ENCODE peak calls at places on chromosome 19, in nine cellular contexts. One of them, this sample, is unnamed.

GRCh38 chr19:57171551-57172081 is 4.3 kb upstream of the DUXA start:
- DNase-seq in A549: peak; percentile 13
- DNase-seq in lung: no peak
- DNase-seq in heart right ventricle: peak; percentile 58
- DNase-seq in Caco-2: no peak
- DNase-seq in Panc1: no peak
- DNase-seq in IMR-90: peak; percentile 39
- DNase-seq in left ventricle myocardium inferior: peak; percentile 31
- DNase-seq in astrocyte: peak; percentile 3
- DNase-seq in this sample: peak; percentile 42

GRCh38 chr19:14035706-14036105 is 4.1 kb downstream of the IL27RA start:
- DNase-seq in Caco-2: no peak
- DNase-seq in left ventricle myocardium inferior: no peak
- DNase-seq in heart right ventricle: no peak
- DNase-seq in lung: no peak
- DNase-seq in A549: no peak
- DNase-seq in IMR-90: no peak
- DNase-seq in Panc1: no peak
- DNase-seq in astrocyte: peak; percentile 49
- DNase-seq in this sample: no peak

GRCh38 chr19:51610576-51610975 is 19.6 kb downstream of the SIGLEC5 start:
- DNase-seq in IMR-90: no peak
- DNase-seq in heart right ventricle: no peak
- DNase-seq in left ventricle myocardium inferior: no peak
- DNase-seq in A549: no peak
- DNase-seq in Caco-2: no peak
- DNase-seq in astrocyte: no peak
- DNase-seq in Panc1: no peak
- DNase-seq in lung: no peak
- DNase-seq in this sample: no peak

GRCh38 chr19:16532440-16533273 is 9.6 kb downstream of the CHERP start:
- DNase-seq in A549: no peak
- DNase-seq in heart right ventricle: no peak
- DNase-seq in IMR-90: no peak
- DNase-seq in Panc1: no peak
- DNase-seq in astrocyte: no peak
- DNase-seq in lung: no peak
- DNase-seq in left ventricle myocardium inferior: no peak
- DNase-seq in Caco-2: no peak
- DNase-seq in this sample: no peak

GRCh38 chr19:50001775-50002174 is 23.4 kb downstream of the VRK3 start:
- DNase-seq in Panc1: no peak
- DNase-seq in Caco-2: no peak
- DNase-seq in IMR-90: no peak
- DNase-seq in left ventricle myocardium inferior: no peak
- DNase-seq in lung: no peak
- DNase-seq in astrocyte: no peak
- DNase-seq in A549: no peak
- DNase-seq in heart right ventricle: no peak
- DNase-seq in this sample: no peak

GRCh38 chr19:58181902-58182576 is 822 bp upstream of the ZNF274 start:
- DNase-seq in heart right ventricle: peak; percentile 30
- DNase-seq in left ventricle myocardium inferior: peak; percentile 29
- DNase-seq in astrocyte: no peak
- DNase-seq in Panc1: no peak
- DNase-seq in lung: peak; percentile 30
- DNase-seq in IMR-90: no peak
- DNase-seq in Caco-2: peak; percentile 69
- DNase-seq in A549: peak; percentile 41
- DNase-seq in this sample: peak; percentile 49

GRCh38 chr19:15315101-15315500 is 17.2 kb downstream of the BRD4 start:
- DNase-seq in left ventricle myocardium inferior: no peak
- DNase-seq in Caco-2: no peak
- DNase-seq in lung: no peak
- DNase-seq in A549: no peak
- DNase-seq in astrocyte: no peak
- DNase-seq in Panc1: no peak
- DNase-seq in heart right ventricle: no peak
- DNase-seq in IMR-90: no peak
- DNase-seq in this sample: no peak

GRCh38 chr19:2345794-2346663 is 14.0 kb upstream of the TMPRSS9 start:
- DNase-seq in lung: no peak
- DNase-seq in left ventricle myocardium inferior: peak; percentile 40
- DNase-seq in Caco-2: no peak
- DNase-seq in astrocyte: no peak
- DNase-seq in A549: no peak
- DNase-seq in heart right ventricle: no peak
- DNase-seq in Panc1: no peak
- DNase-seq in IMR-90: no peak
- DNase-seq in this sample: peak; percentile 40

GRCh38 chr19:22610121-22610520 is 24.0 kb upstream of the ZNF492 start:
- DNase-seq in Panc1: no peak
- DNase-seq in heart right ventricle: no peak
- DNase-seq in left ventricle myocardium inferior: no peak
- DNase-seq in astrocyte: no peak
- DNase-seq in lung: no peak
- DNase-seq in Caco-2: no peak
- DNase-seq in A549: no peak
- DNase-seq in IMR-90: no peak
- DNase-seq in this sample: no peak

GRCh38 chr19:7098096-7098495 is 28.6 kb downstream of the ZNF557 start:
- DNase-seq in Caco-2: no peak
- DNase-seq in left ventricle myocardium inferior: no peak
- DNase-seq in lung: no peak
- DNase-seq in A549: no peak
- DNase-seq in astrocyte: no peak
- DNase-seq in IMR-90: no peak
- DNase-seq in heart right ventricle: no peak
- DNase-seq in Panc1: no peak
- DNase-seq in this sample: no peak
- H3K4me1 ChIP-seq in Caco-2: peaks cover 23% of the 10 kb centered on the region
- H3K4me1 ChIP-seq in left ventricle myocardium inferior: peaks cover 20% of the 10 kb centered on the region
- H3K4me1 ChIP-seq in lung: no peaks in the 10 kb centered on the region
- H3K4me1 ChIP-seq in A549: peaks cover 3% of the 10 kb centered on the region
- H3K4me1 ChIP-seq in astrocyte: no peaks in the 10 kb centered on the region
- H3K4me1 ChIP-seq in IMR-90: no peaks in the 10 kb centered on the region
- H3K4me1 ChIP-seq in heart right ventricle: peaks cover 4% of the 10 kb centered on the region
- H3K4me1 ChIP-seq in Panc1: no peaks in the 10 kb centered on the region
- H3K4me1 ChIP-seq in this sample: no peaks in the 10 kb centered on the region

GRCh38 chr19:18785179-18786124 is 5.7 kb downstream of the COMP start:
- DNase-seq in heart right ventricle: peak; percentile 83
- DNase-seq in left ventricle myocardium inferior: peak; percentile 73
- DNase-seq in astrocyte: no peak
- DNase-seq in IMR-90: peak; percentile 22
- DNase-seq in Caco-2: peak; percentile 88
- DNase-seq in Panc1: no peak
- DNase-seq in lung: peak; percentile 84
- DNase-seq in A549: peak; percentile 66
- DNase-seq in this sample: peak; percentile 47
- H3K4me3 ChIP-seq in heart right ventricle: no peak overlapping the region
- H3K4me3 ChIP-seq in left ventricle myocardium inferior: peak overlapping the region; percentile 45
- H3K4me3 ChIP-seq in astrocyte: no peak overlapping the region
- H3K4me3 ChIP-seq in IMR-90: no peak overlapping the region
- H3K4me3 ChIP-seq in Caco-2: no peak overlapping the region
- H3K4me3 ChIP-seq in Panc1: peak overlapping the region; percentile 59
- H3K4me3 ChIP-seq in lung: no peak overlapping the region
- H3K4me3 ChIP-seq in A549: peak overlapping the region; percentile 29
- H3K4me3 ChIP-seq in this sample: no peak overlapping the region

GRCh38 chr19:47187023-47187655 is 43.9 kb downstream of the BBC3 start:
- DNase-seq in lung: no peak
- DNase-seq in left ventricle myocardium inferior: no peak
- DNase-seq in A549: no peak
- DNase-seq in Caco-2: no peak
- DNase-seq in astrocyte: no peak
- DNase-seq in IMR-90: no peak
- DNase-seq in heart right ventricle: no peak
- DNase-seq in Panc1: no peak
- DNase-seq in this sample: no peak
- H3K4me1 ChIP-seq in lung: peaks cover 10% of the 10 kb centered on the region
- H3K4me1 ChIP-seq in left ventricle myocardium inferior: peaks cover 39% of the 10 kb centered on the region
- H3K4me1 ChIP-seq in A549: peaks cover 40% of the 10 kb centered on the region
- H3K4me1 ChIP-seq in Caco-2: peaks cover 24% of the 10 kb centered on the region
- H3K4me1 ChIP-seq in astrocyte: peaks cover 39% of the 10 kb centered on the region
- H3K4me1 ChIP-seq in IMR-90: peaks cover 11% of the 10 kb centered on the region
- H3K4me1 ChIP-seq in heart right ventricle: peaks cover 37% of the 10 kb centered on the region
- H3K4me1 ChIP-seq in Panc1: peaks cover 45% of the 10 kb centered on the region
- H3K4me1 ChIP-seq in this sample: peaks cover 40% of the 10 kb centered on the region

GRCh38 chr19:47264629-47265028 is 8.3 kb downstream of the CCDC9 start:
- DNase-seq in left ventricle myocardium inferior: no peak
- DNase-seq in astrocyte: no peak
- DNase-seq in lung: no peak
- DNase-seq in A549: no peak
- DNase-seq in IMR-90: no peak
- DNase-seq in Caco-2: no peak
- DNase-seq in heart right ventricle: no peak
- DNase-seq in Panc1: no peak
- DNase-seq in this sample: no peak
- H3K4me3 ChIP-seq in left ventricle myocardium inferior: no peak overlapping the region
- H3K4me3 ChIP-seq in astrocyte: no peak overlapping the region
- H3K4me3 ChIP-seq in lung: no peak overlapping the region
- H3K4me3 ChIP-seq in A549: no peak overlapping the region
- H3K4me3 ChIP-seq in IMR-90: no peak overlapping the region
- H3K4me3 ChIP-seq in Caco-2: no peak overlapping the region
- H3K4me3 ChIP-seq in heart right ventricle: no peak overlapping the region
- H3K4me3 ChIP-seq in Panc1: no peak overlapping the region
- H3K4me3 ChIP-seq in this sample: no peak overlapping the region

GRCh38 chr19:46718157-46718933 is 1.4 kb upstream of the PRKD2 start:
- DNase-seq in lung: no peak
- DNase-seq in IMR-90: no peak
- DNase-seq in Panc1: no peak
- DNase-seq in A549: peak; percentile 62
- DNase-seq in astrocyte: no peak
- DNase-seq in left ventricle myocardium inferior: no peak
- DNase-seq in heart right ventricle: no peak
- DNase-seq in Caco-2: no peak
- DNase-seq in this sample: peak; percentile 28

GRCh38 chr19:46716672-46717033 is 261 bp downstream of the PRKD2 start:
- DNase-seq in lung: no peak
- DNase-seq in IMR-90: no peak
- DNase-seq in left ventricle myocardium inferior: no peak
- DNase-seq in heart right ventricle: no peak
- DNase-seq in Caco-2: no peak
- DNase-seq in Panc1: no peak
- DNase-seq in astrocyte: no peak
- DNase-seq in A549: peak; percentile 47
- DNase-seq in this sample: no peak

GRCh38 chr19:46717716-46718143 is 816 bp upstream of the PRKD2 start:
- DNase-seq in left ventricle myocardium inferior: no peak
- DNase-seq in A549: no peak
- DNase-seq in IMR-90: no peak
- DNase-seq in Panc1: no peak
- DNase-seq in astrocyte: no peak
- DNase-seq in heart right ventricle: no peak
- DNase-seq in lung: no peak
- DNase-seq in Caco-2: no peak
- DNase-seq in this sample: no peak

GRCh38 chr19:46716013-46716671 is 772 bp downstream of the PRKD2 start:
- DNase-seq in left ventricle myocardium inferior: no peak
- DNase-seq in A549: peak; percentile 63
- DNase-seq in lung: no peak
- DNase-seq in Caco-2: peak; percentile 45
- DNase-seq in heart right ventricle: no peak
- DNase-seq in Panc1: no peak
- DNase-seq in astrocyte: no peak
- DNase-seq in IMR-90: no peak
- DNase-seq in this sample: peak; percentile 26

DNA sequence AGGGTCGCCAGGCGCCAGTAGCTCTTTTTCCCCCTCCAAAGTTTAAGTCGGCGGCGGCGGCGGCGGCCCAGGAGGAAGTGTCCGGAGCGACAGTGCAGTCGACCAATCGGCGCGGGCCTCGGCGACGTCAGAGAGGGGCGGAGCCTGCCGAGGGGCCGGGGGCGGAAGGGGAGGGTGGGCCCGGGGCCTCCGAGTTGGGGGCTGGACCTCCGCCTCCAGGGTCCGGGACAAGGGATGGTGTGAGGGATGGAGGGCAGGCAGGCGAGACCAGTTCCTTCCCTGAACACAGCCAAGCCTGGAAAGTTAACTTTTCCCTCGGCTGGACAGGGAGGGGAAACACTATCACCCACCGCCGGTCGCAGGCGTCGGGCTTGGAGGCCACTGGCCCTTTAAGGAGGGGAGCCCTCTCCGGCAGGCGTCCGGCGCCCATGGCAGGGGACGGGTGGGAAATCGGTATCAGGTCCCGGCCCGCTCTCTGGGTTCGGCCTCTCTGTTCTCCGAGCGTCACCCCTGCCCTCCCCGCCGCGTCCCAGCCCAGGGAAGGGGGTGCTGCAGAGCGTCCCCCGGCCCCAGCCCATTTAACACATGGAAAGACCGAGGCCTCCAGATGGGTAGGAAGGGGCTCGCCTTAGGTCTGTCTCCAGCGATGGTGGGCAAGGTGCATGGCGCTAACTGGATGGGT is at the start of gene PRKD2:
- DNase-seq in Panc1: no peak
- DNase-seq in Caco-2: peak; percentile 91
- DNase-seq in heart right ventricle: peak; percentile 95
- DNase-seq in left ventricle myocardium inferior: peak; percentile 95
- DNase-seq in A549: peak; percentile 90
- DNase-seq in astrocyte: peak; percentile 67
- DNase-seq in lung: peak; percentile 93
- DNase-seq in IMR-90: peak; percentile 68
- DNase-seq in this sample: peak; percentile 87
- H3K4me1 ChIP-seq in Panc1: peaks cover 5% of the 10 kb centered on the region
- H3K4me1 ChIP-seq in Caco-2: peaks cover 23% of the 10 kb centered on the region
- H3K4me1 ChIP-seq in heart right ventricle: peaks cover 34% of the 10 kb centered on the region
- H3K4me1 ChIP-seq in left ventricle myocardium inferior: peaks cover 64% of the 10 kb centered on the region
- H3K4me1 ChIP-seq in A549: peaks cover 25% of the 10 kb centered on the region
- H3K4me1 ChIP-seq in astrocyte: peaks cover 26% of the 10 kb centered on the region
- H3K4me1 ChIP-seq in lung: peaks cover 3% of the 10 kb centered on the region
- H3K4me1 ChIP-seq in IMR-90: peaks cover 7% of the 10 kb centered on the region
- H3K4me1 ChIP-seq in this sample: peaks cover 23% of the 10 kb centered on the region

This sample was measured in thyroid gland.